ENCODE peak calls at places on chromosomes 5 and 9, in four cellular contexts. X is A673; D is mammary epithelial cell; P is CD8-positive, alpha-beta memory T cell. E is an unnamed sample.
A peak's percentile ranks its signal among the peaks of the same experiment; 100 is the strongest.

GRCh38 chr9:108903437-108904103 is 30.4 kb downstream of the ELP1 start:
- DNase-seq in X (no peak), P (no peak), D (no peak), E (no peak)

GRCh38 chr5:59917121-59917520 is 23.6 kb upstream of the PDE4D start:
- DNase-seq in X (no peak), P (no peak), D (no peak), E (no peak)

GRCh38 chr9:79026311-79026710 is 545.5 kb upstream of the TLE4 start:
- DNase-seq in P (no peak), X (no peak), D (peak; percentile 95), E (no peak)

GRCh38 chr5:148374693-148375360 is 8.9 kb upstream of the FBXO38 start:
- DNase-seq in X (peak; percentile 69), D (peak; percentile 67), P (no peak), E (peak; percentile 41)

GRCh38 chr5:44266882-44267577 is 122.2 kb downstream of the FGF10 start:
- DNase-seq in X (no peak), P (no peak), D (no peak), E (no peak)

GRCh38 chr9:111454751-111455150 is 29.4 kb downstream of the ECPAS start:
- DNase-seq in P (no peak), X (no peak), D (no peak), E (no peak)

GRCh38 chr9:33175633-33176325 is 8.6 kb upstream of the B4GALT1 start:
- DNase-seq in D (no peak), P (no peak), X (no peak), E (no peak)

GRCh38 chr9:83024501-83025125 is 38.3 kb downstream of the RASEF start:
- DNase-seq in X (no peak), D (no peak), P (no peak), E (no peak)

GRCh38 chr9:114446672-114447450 is 58.4 kb downstream of the WHRN start:
- DNase-seq in X (no peak), P (no peak), D (no peak), E (no peak)

GRCh38 chr5:158431369-158432029 is 572.6 kb upstream of the CLINT1 start:
- DNase-seq in D (peak; percentile 44), X (no peak), P (no peak), E (no peak)

GRCh38 chr5:59810041-59810440 is 83.5 kb downstream of the PDE4D start:
- DNase-seq in P (peak; percentile 17), X (peak; percentile 77), D (peak; percentile 40), E (peak; percentile 52)

GRCh38 chr5:132479812-132480441 is 10.6 kb downstream of the IRF1 start:
- DNase-seq in D (no peak), X (no peak), P (peak; percentile 32), E (no peak)

GRCh38 chr5:135320718-135321484 is 78.1 kb downstream of the MACROH2A1 start:
- DNase-seq in D (no peak), X (no peak), P (no peak), E (no peak)

GRCh38 chr9:95836072-95836471 is 39.4 kb upstream of the ERCC6L2 start:
- DNase-seq in X (no peak), P (no peak), D (no peak), E (no peak)

GRCh38 chr9:136228107-136228875 is 17.3 kb downstream of the QSOX2 start:
- DNase-seq in X (no peak), D (peak; percentile 32), P (no peak), E (no peak)

GRCh38 chr5:31632460-31632859 is 6.5 kb upstream of the PDZD2 start:
- DNase-seq in P (no peak), D (no peak), X (no peak), E (no peak)

GRCh38 chr5:39151731-39152130 is 67.6 kb downstream of the FYB1 start:
- DNase-seq in D (no peak), X (no peak), P (no peak), E (no peak)

GRCh38 chr5:79181419-79182022 is 54.4 kb upstream of the JMY start:
- DNase-seq in D (peak; percentile 26), P (no peak), X (no peak), E (no peak)

GRCh38 chr9:15349892-15350761 is 43.1 kb upstream of the TTC39B start:
- DNase-seq in X (peak; percentile 33), P (no peak), D (peak; percentile 57), E (no peak)

GRCh38 chr5:40165789-40166728 is 513.7 kb upstream of the PTGER4 start:
- DNase-seq in X (peak; percentile 32), D (peak; percentile 10), P (peak; percentile 0), E (no peak)

GRCh38 chr9:78811562-78812276 is 514.8 kb downstream of the PSAT1 start:
- DNase-seq in X (no peak), P (no peak), D (no peak), E (no peak)

GRCh38 chr9:136742640-136743391 is at the start of gene LCN10:
- DNase-seq in P (no peak), D (no peak), X (no peak), E (no peak)

DNA sequence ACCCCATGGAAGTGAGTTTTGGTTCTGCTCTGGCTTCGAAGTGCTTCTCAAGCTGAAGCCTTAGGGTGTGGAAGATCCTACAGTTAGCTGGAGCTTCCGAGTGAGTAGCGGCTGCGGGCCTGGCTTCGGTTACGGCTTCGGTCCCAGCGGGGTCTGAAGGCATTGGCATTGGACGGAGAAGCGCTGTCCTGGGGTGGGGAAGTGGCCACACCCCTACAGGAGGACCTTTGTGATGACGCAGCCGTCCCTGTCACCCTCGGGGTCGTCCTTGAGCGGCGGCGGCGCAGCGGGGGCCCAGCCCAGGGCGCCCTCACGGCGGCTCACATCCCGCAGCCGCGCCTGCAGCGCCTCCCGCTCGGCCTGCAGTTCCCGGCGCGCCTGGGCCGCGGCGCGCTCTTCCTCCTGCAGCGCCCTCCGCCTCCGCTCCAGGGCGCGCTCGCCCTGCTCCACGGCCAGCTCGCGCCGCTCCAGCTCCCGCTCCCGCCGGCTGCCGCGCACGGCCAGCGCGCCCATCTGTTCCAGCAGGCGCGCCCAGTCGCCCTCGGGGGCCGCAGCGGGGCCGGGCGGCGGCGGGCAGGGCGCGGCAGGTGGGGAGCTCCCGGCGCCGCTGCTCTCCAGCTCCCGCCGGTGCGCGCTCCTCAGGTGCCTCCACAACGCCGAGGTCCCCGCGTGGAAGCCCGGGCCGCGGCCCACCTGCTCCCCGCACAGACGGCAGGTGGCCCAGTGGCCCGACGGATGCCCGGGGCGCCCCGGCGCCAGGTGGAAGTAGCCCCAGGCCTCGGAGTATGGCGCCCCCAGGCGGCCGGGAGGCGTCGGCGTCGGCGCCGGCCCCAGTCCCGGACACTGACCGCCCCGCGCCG is 9.9 kb downstream of the ZBED3 start:
- DNase-seq in X (peak; percentile 78), D (peak; percentile 46), P (peak; percentile 24), E (no peak)
- H3K4me3 ChIP-seq in X (peak overlapping the region; percentile 73), D (peak overlapping the region; percentile 48), P (no peak overlapping the region), E (peak overlapping the region; percentile 63)

GRCh38 chr5:150614651-150615040 is 25.8 kb upstream of the SYNPO start:
- DNase-seq in X (no peak), P (no peak), D (no peak), E (no peak)
- H3K4me1 ChIP-seq in X (peaks cover 54% of the 10 kb centered on the region), P (no peaks in the 10 kb centered on the region), D (peaks cover 26% of the 10 kb centered on the region), E (peaks cover 3% of the 10 kb centered on the region)

GRCh38 chr5:1905108-1905507 is 22.4 kb upstream of the IRX4 start:
- DNase-seq in X (no peak), P (no peak), D (no peak), E (no peak)
- H3K27me3 ChIP-seq in X (peaks cover 67% of the 10 kb centered on the region), P (no peaks in the 10 kb centered on the region), D (no peaks in the 10 kb centered on the region), E (no peaks in the 10 kb centered on the region)

DNA sequence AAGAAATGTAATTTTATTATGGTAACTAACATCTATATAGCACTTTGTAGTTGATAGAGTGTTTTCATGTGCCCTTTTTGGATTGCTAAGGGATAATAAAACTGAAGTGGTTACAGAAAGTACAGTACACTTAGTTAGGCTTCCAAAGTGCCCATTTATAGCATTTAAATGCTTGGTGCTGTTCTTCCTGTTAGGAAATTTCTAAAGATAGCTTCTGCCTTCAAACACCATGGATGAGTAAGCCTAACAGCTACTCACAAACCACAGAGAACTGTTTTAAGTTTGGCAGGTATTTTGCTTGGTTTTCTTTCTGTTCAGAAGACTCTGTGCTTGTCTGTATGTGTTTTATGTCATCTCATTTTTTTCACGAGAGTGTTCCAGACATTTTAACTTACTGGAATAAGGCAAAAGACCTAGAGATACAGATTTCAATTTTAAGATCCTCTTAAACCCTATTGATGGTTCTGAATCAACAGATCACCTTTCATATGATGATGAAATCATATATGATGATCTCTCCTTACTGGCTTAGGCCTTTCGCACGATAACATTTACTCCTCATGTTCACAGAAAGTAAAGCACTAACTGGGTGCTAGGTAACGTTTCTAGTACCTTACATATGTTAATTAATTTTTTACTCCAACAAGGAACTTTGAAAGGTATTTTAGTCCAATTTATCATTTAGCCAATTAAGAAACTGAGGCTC is 4.4 kb downstream of the RIMOC1 start:
- DNase-seq in D (peak; percentile 57), X (no peak), P (no peak), E (no peak)
- H3K4me3 ChIP-seq in D (no peak overlapping the region), X (no peak overlapping the region), P (no peak overlapping the region), E (no peak overlapping the region)

GRCh38 chr5:141512390-141513020 is 23.6 kb downstream of the PCDHGC5 start:
- DNase-seq in P (peak; percentile 67), X (peak; percentile 87), D (peak; percentile 50), E (no peak)
- H3K4me1 ChIP-seq in P (peaks cover 23% of the 10 kb centered on the region), X (peaks cover 56% of the 10 kb centered on the region), D (peaks cover 66% of the 10 kb centered on the region), E (peaks cover 3% of the 10 kb centered on the region)

GRCh38 chr5:2126512-2126911 is 243.8 kb upstream of the IRX4 start:
- DNase-seq in P (no peak), X (no peak), D (no peak), E (no peak)
- H3K27me3 ChIP-seq in P (no peaks in the 10 kb centered on the region), X (peaks cover 19% of the 10 kb centered on the region), D (no peaks in the 10 kb centered on the region), E (no peaks in the 10 kb centered on the region)

DNA sequence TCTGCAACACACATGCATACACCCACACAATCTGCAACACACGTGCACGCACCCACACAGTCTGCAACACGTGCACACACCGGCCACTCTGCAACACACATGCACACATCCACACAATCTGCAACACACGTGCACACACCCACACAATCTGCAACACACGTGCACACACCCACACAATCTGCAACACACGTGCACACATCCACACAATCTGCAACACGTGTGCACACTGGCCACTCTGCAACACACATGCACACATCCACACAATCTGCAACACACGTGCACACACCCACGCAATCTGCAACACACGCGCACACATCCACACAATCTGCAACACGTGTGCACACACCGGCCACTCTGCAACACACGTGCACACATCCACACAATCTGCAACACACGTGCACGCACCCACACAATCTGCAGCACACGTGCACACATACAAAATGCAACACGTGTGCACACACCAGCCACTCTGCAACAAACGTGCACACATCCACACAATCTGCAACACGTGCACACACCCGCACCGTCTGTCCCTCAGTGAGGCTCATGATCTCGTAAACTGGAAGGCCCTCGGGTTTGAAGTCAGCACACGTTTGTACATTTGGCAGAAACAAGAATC is 18.4 kb downstream of the PLEKHG4B start:
- DNase-seq in P (no peak), D (no peak), X (no peak), E (no peak)
- H3K4me3 ChIP-seq in P (no peak overlapping the region), D (no peak overlapping the region), X (no peak overlapping the region), E (no peak overlapping the region)

DNA sequence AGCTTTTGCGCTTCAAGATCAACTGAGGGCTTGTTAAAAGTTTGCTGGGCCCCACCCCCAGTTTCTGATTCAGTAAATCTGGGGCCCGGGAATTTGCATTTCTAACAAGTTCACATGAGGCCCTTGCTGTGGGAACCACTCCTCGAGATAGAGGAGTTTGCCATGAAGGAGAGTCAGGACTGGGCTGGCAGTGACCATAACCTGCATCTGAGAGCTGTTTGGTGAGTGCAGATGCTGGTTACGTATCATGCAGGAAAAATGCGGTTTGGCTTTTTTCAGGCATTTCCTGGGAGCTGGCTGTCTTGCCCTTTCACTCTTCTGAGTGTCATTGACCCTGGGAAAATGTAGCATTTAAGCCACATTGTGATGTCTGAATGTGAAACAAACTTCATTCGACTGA is 9.4 kb upstream of the ANGPTL2 start:
- DNase-seq in X (no peak), P (no peak), D (peak; percentile 28), E (no peak)
- H3K4me1 ChIP-seq in X (no peaks in the 10 kb centered on the region), P (no peaks in the 10 kb centered on the region), D (peaks cover 27% of the 10 kb centered on the region), E (peaks cover 6% of the 10 kb centered on the region)

E was measured in iPS DF 6.9.